ENCODE peak calls at places on chromosomes 2 and 18, in nine cellular contexts. D is GM06990; Y is nephron progenitor cell; R is H4; C is left ventricle myocardium inferior; H is endothelial cell; S is AG04449; V is stimulated activated CD4-positive, alpha-beta T cell treated with anti-CD3 and anti-CD28 coated beads, Interleukin-4, amount 100 ng/mL, for 24 hours; Q is activated CD8-positive, alpha-beta memory T cell treated with anti-CD3 and anti-CD28 coated beads for 4 hours. J is an unnamed sample.

GRCh38 chr18:13415736-13416135 is 197.2 kb downstream of the LDLRAD4 start:
- DNase-seq in D (no peak), Y (no peak), R (no peak), C (no peak), H (no peak), S (no peak), V (no peak), Q (no peak), J (no peak)

GRCh38 chr2:162230761-162231160 is 12.5 kb downstream of the FAP start:
- DNase-seq in D (no peak), Y (no peak), R (no peak), C (no peak), H (no peak), S (no peak), V (no peak), Q (no peak), J (no peak)

GRCh38 chr2:119425620-119426395 is 5.8 kb upstream of the TMEM37 start:
- DNase-seq in D (no peak), Y (no peak), R (peak), C (no peak), H (no peak), S (no peak), V (no peak), Q (no peak), J (no peak)

GRCh38 chr2:20064421-20064820 is 13.0 kb upstream of the LAPTM4A start:
- DNase-seq in D (no peak), Y (no peak), R (no peak), C (no peak), H (no peak), S (no peak), V (no peak), Q (no peak), J (no peak)

GRCh38 chr2:219327719-219328118 is 4.8 kb downstream of the RESP18 start:
- DNase-seq in D (no peak), Y (no peak), R (no peak), C (no peak), H (no peak), S (no peak), V (no peak), Q (no peak), J (no peak)

GRCh38 chr2:235939471-235939870 is 228.7 kb downstream of the GBX2 start:
- DNase-seq in D (no peak), Y (no peak), R (no peak), C (no peak), H (no peak), S (peak), V (no peak), Q (no peak), J (no peak)

GRCh38 chr18:49081511-49082146 is 130.9 kb upstream of the SMAD7 start:
- DNase-seq in D (no peak), Y (no peak), R (no peak), C (no peak), H (no peak), S (no peak), V (no peak), Q (no peak), J (no peak)

GRCh38 chr2:73939419-73939818 is 12.7 kb downstream of the DGUOK start:
- DNase-seq in D (no peak), Y (no peak), R (no peak), C (no peak), H (no peak), S (no peak), V (no peak), Q (no peak), J (no peak)

GRCh38 chr2:25920326-25920725 is 42.0 kb upstream of the ASXL2 start:
- DNase-seq in D (no peak), Y (no peak), R (peak), C (no peak), H (no peak), S (no peak), V (no peak), Q (no peak), J (no peak)

GRCh38 chr2:201984800-201985525 is 48.7 kb upstream of the FZD7 start:
- DNase-seq in D (no peak), Y (no peak), R (no peak), C (no peak), H (no peak), S (no peak), V (no peak), Q (no peak), J (no peak)

GRCh38 chr18:59878644-59879043 is 21.2 kb upstream of the PMAIP1 start:
- DNase-seq in D (no peak), Y (no peak), R (no peak), C (no peak), H (no peak), S (no peak), V (no peak), Q (no peak), J (no peak)

J was measured in HAP-1.